ENCODE peak calls at places on chromosomes 7 and 10, in four cellular contexts. K is Jurkat, Clone E6-1; V is left ventricle myocardium inferior; N is body of pancreas. H is an unnamed sample.

GRCh38 chr7:85226401-85227085 is 39.7 kb upstream of the SEMA3D start:
- DNase-seq in V (no peak), N (no peak), K (no peak), H (no peak)

GRCh38 chr10:129971381-129972144 is 7.5 kb upstream of the EBF3 start:
- DNase-seq in V (peak; percentile 60), K (peak; percentile 28), N (peak; percentile 52), H (no peak)

GRCh38 chr10:128150045-128150493 is 23.8 kb upstream of the MKI67 start:
- DNase-seq in N (peak; percentile 45), V (peak; percentile 38), K (peak; percentile 73), H (peak; percentile 83)

GRCh38 chr7:93205046-93205445 is 21.2 kb downstream of the HEPACAM2 start:
- DNase-seq in N (no peak), V (no peak), K (no peak), H (no peak)

GRCh38 chr7:1977876-1978441 is 254.8 kb downstream of the MAD1L1 start:
- DNase-seq in K (no peak), N (no peak), V (no peak), H (peak; percentile 66)

GRCh38 chr7:103573479-103574058 is 127.6 kb upstream of the SLC26A5 start:
- DNase-seq in N (no peak), K (peak; percentile 41), V (no peak), H (no peak)

GRCh38 chr7:121521681-121522405 is 125.7 kb upstream of the FAM3C start:
- DNase-seq in K (no peak), N (no peak), V (no peak), H (no peak)

GRCh38 chr7:77180990-77181595 is 18.5 kb downstream of the FGL2 start:
- DNase-seq in V (no peak), K (no peak), N (no peak), H (no peak)

GRCh38 chr10:63236113-63236935 is 103.2 kb downstream of the NRBF2 start:
- DNase-seq in N (peak; percentile 64), K (peak; percentile 63), V (no peak), H (no peak)

GRCh38 chr7:130838738-130839137 is 104.7 kb upstream of the KLF14 start:
- DNase-seq in N (no peak), K (no peak), V (no peak), H (no peak)

GRCh38 chr7:132009778-132010177 is 453.4 kb upstream of the PODXL start:
- DNase-seq in V (no peak), N (no peak), K (no peak), H (no peak)

GRCh38 chr10:79425074-79425532 is 20.3 kb downstream of the ZCCHC24 start:
- DNase-seq in N (no peak), V (peak; percentile 15), K (no peak), H (peak; percentile 67)

GRCh38 chr7:147406521-147407115 is 1183.9 kb upstream of the C7orf33 start:
- DNase-seq in V (no peak), N (no peak), K (no peak), H (no peak)

GRCh38 chr7:147412782-147413186 is 1177.8 kb upstream of the C7orf33 start:
- DNase-seq in N (no peak), K (no peak), V (no peak), H (no peak)

GRCh38 chr7:147413243-147413642 is 1177.3 kb upstream of the C7orf33 start:
- DNase-seq in V (no peak), N (no peak), K (no peak), H (no peak)

GRCh38 chr7:147412109-147412508 is 1178.5 kb upstream of the C7orf33 start:
- DNase-seq in N (no peak), V (no peak), K (no peak), H (no peak)

DNA sequence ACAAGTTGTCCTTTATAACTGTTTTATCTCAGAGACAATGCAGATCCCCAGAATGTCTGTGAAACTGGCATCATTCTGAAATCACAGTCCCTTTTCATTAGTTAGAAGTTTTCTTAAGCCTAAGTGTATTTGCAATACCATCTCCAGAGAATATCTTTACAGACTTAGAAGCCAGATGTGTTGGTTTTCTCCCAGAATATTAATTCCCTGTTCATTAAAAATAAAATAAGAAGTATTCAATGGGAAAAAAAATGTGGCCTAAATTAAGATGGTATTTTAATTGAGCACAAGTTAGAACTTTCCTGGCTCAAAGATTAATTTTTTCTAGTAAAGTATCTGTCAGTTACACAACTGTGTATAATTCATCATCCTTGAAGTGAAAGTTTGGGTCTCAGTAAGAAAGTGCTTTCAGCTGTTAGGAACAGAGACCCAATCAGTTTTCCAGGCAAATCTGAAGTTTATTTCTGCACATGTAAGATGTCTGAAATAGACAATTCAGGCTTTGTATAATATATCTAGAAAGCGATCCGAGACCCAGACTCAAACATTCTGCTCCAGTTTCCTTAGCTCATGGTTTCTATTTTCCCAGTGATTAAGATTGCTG is 1179.5 kb upstream of the C7orf33 start:
- DNase-seq in K (no peak), N (no peak), V (no peak), H (no peak)
- H3K4me3 ChIP-seq in K (no peak overlapping the region), N (no peak overlapping the region), V (no peak overlapping the region), H (no peak overlapping the region)

DNA sequence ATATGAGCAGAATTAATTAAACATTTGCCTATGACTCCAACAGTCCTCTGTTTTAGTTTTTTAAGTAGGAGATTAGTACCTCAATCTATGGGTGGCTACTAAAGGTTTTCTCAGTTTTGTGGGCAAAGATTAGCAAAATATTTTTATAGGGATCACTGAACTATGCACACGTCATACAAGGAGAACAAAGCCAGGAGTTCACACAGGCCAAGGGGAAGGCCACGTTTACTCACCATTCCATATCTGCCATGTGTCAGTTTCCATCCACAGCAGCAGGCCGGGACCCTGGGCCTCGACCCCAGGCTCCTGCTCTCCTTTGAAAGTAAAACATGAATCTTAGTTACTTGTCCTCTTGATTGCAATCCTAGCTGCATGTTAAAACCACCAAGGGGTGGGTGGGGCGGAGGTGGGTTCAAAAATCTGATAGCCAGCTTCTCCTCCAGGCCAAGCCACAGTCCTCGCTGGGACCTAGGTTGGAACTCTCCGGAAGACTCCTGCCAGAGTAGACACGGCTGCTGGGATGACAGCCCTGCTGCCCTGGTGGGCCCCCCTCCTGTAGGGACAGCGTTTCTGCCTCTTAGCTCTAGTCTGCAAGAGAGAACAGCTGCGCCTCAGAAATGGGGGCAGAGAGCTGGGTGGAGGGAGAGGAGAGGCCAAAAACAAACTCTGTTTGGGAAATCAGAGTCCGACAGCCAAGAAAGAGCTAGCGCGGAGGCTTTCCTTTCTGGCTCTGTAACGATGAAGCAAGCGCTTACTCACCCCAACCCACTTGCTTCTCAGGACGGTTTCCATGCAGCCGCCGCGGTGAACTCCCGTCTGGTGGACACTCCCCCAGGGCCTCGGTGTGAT is 35.6 kb downstream of the PITRM1 start:
- DNase-seq in N (peak; percentile 25), K (no peak), V (peak; percentile 73), H (peak; percentile 63)
- H3K4me3 ChIP-seq in N (no peak overlapping the region), K (no peak overlapping the region), V (no peak overlapping the region), H (no peak overlapping the region)

DNA sequence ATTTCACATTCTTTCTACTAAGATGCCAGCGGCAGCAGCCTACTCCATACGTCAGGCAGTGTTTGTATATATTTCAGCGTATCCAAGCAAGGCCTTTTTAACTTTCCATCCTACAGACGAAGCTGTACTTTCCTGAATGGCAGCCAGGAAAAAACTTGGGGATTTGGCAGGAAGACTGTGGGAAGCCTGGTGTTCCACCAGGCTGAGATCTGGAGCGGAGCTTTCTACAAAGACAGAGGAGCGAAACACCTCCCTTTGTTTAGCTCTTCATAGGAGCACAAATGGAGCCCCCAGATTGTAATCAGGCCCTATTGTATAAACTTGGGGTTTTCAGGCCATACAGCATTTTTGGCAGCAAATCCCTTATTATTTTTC is 143.8 kb downstream of the TES start:
- DNase-seq in V (peak; percentile 41), K (no peak), N (peak; percentile 59), H (no peak)
- H3K4me3 ChIP-seq in V (peak overlapping the region; percentile 51), K (no peak overlapping the region), N (no peak overlapping the region), H (no peak overlapping the region)

GRCh38 chr7:5693529-5693928 is 87.9 kb downstream of the RNF216 start:
- DNase-seq in N (peak; percentile 56), K (no peak), V (no peak), H (peak; percentile 77)

GRCh38 chr7:5694221-5694754 is 87.2 kb downstream of the RNF216 start:
- DNase-seq in N (no peak), K (no peak), V (no peak), H (no peak)

GRCh38 chr7:5696346-5697100 is 84.9 kb downstream of the RNF216 start:
- DNase-seq in N (no peak), V (no peak), K (no peak), H (peak; percentile 69)

GRCh38 chr7:5695709-5696345 is 85.6 kb downstream of the RNF216 start:
- DNase-seq in K (no peak), V (no peak), N (peak; percentile 73), H (peak; percentile 72)

DNA sequence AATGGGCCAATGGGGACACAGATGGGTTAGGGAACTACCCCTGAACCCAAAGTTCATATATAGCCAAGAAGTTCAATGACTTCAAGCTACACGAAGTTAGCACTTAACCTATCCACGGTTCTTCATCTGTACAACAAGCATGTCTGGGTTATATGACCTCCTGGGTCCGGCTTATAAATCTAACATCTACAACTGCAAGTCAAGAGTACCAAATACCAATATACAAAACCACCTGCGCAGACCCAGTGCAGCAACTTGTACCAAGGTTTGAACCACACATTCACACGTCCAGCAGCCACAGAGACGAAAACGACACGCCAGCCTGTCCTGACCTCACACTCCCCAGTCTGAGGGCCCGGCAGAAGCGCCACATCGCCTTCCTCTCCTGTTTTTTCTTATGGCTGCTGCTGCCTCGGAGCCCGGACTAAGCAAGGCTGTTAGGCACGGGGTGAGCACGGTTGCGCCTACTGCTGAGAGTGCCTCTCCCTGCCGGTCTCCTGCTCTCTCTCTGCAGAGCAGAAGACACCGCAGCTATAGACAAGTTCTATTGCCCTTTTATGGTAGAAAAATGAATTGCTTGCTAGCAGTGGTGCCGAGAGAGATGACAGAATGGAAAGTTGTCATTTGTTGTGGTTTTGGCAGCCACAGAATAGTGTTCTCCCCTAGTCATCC is 86.3 kb downstream of the RNF216 start:
- DNase-seq in K (peak; percentile 97), V (no peak), N (no peak), H (peak; percentile 83)
- H3K4me3 ChIP-seq in K (peak overlapping the region; percentile 51), V (peak overlapping the region; percentile 50), N (no peak overlapping the region), H (no peak overlapping the region)

DNA sequence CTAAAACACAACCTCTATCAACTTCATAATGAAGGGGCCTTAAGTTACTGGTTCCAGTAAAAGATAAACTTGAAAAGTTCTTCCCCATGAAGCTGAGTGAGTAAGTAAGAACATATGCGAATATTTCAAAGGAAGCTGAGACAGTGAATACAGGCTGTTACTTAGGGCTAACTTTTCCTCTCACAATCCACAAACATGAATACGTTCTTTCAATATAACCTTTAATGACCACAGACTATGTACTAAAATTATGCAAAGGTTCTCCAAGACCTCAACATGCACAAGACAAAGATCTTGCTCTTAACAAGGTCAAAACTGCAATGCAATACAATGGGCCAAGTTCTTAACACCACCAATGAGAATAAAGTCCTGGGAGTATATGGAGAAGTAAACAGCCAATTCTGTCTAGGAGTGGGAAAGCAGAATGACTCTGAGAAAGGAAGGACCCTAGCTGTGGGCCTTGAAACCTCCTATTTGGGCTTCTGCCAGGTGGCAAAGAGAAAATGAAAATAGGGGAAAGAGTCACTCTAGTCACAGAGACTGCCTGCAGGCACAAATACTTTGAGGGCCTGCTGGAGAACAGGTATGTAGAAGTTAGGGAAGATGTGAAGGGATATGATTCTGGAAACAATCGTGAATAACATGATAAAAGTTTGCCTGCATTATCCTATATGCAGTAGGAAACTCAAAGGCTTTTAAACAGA is 43.7 kb downstream of the OSBPL3 start:
- DNase-seq in N (no peak), K (no peak), V (no peak), H (no peak)
- H3K4me3 ChIP-seq in N (no peak overlapping the region), K (no peak overlapping the region), V (no peak overlapping the region), H (no peak overlapping the region)

GRCh38 chr10:43689007-43689491 is 40.4 kb upstream of the ZNF32 start:
- DNase-seq in V (no peak), K (no peak), N (no peak), H (no peak)
- H3K4me3 ChIP-seq in V (peak overlapping the region; percentile 74), K (no peak overlapping the region), N (no peak overlapping the region), H (peak overlapping the region; percentile 82)

H was measured in kidney.